ENCODE peak calls at places on chromosomes 7 and 10, in five cellular contexts. A, J, N, B and O are unnamed samples.

GRCh38 chr7:25804154-25804553 is 347.8 kb upstream of the NFE2L3 start:
- DNase-seq in A (no peak), J (no peak), N (no peak), B (no peak), O (no peak)

GRCh38 chr10:116787893-116788665 is 45.7 kb upstream of the HSPA12A start:
- DNase-seq in A (peak; percentile 69), J (no peak), N (peak; percentile 39), B (peak; percentile 24), O (peak; percentile 41)

GRCh38 chr10:34699904-34700303 is 115.2 kb downstream of the PARD3 start:
- DNase-seq in A (no peak), J (no peak), N (no peak), B (no peak), O (no peak)

GRCh38 chr10:24209946-24210491 is 1.1 kb downstream of the KIAA1217 start:
- DNase-seq in A (peak; percentile 44), J (no peak), N (no peak), B (peak; percentile 55), O (peak; percentile 37)

GRCh38 chr10:63588436-63589180 is 67.4 kb downstream of the REEP3 start:
- DNase-seq in A (no peak), J (no peak), N (no peak), B (no peak), O (no peak)

GRCh38 chr10:51145388-51145787 is 71.1 kb downstream of the PRKG1 start:
- DNase-seq in A (no peak), J (no peak), N (no peak), B (no peak), O (no peak)

GRCh38 chr7:125878990-125879389 is 949.4 kb upstream of the POT1 start:
- DNase-seq in A (no peak), J (no peak), N (no peak), B (no peak), O (no peak)

GRCh38 chr7:47420117-47420780 is 161.7 kb downstream of the TNS3 start:
- DNase-seq in A (no peak), J (no peak), N (no peak), B (no peak), O (no peak)

GRCh38 chr10:28382520-28383269 is 79.8 kb upstream of the MPP7 start:
- DNase-seq in A (no peak), J (peak; percentile 70), N (no peak), B (peak; percentile 42), O (no peak)

GRCh38 chr7:70018700-70019099 is 420.4 kb downstream of the AUTS2 start:
- DNase-seq in A (no peak), J (no peak), N (no peak), B (no peak), O (no peak)

GRCh38 chr7:28729685-28730084 is 228.4 kb downstream of the TRIL start:
- DNase-seq in A (no peak), J (no peak), N (no peak), B (no peak), O (no peak)

GRCh38 chr10:115239761-115240160 is 146.6 kb downstream of the ATRNL1 start:
- DNase-seq in A (no peak), J (no peak), N (no peak), B (no peak), O (no peak)

GRCh38 chr7:94313926-94314325 is 80.8 kb upstream of the COL1A2 start:
- DNase-seq in A (no peak), J (no peak), N (no peak), B (peak; percentile 70), O (no peak)

GRCh38 chr10:45274364-45274763 is 41.0 kb downstream of the OR13A1 start:
- DNase-seq in A (no peak), J (no peak), N (no peak), B (no peak), O (no peak)

GRCh38 chr7:66205736-66206080 is 574 bp downstream of the TPST1 start:
- DNase-seq in A (no peak), J (no peak), N (no peak), B (no peak), O (no peak)

GRCh38 chr10:31929260-31929985 is 792 bp upstream of the ARHGAP12 start:
- DNase-seq in A (peak; percentile 46), J (no peak), N (peak; percentile 10), B (no peak), O (peak; percentile 58)

GRCh38 chr10:92891885-92892705 is 43.8 kb downstream of the EXOC6 start:
- DNase-seq in A (peak; percentile 30), J (peak; percentile 25), N (no peak), B (peak; percentile 76), O (no peak)

GRCh38 chr7:13336227-13336626 is 648.8 kb downstream of the ARL4A start:
- DNase-seq in A (no peak), J (peak; percentile 52), N (no peak), B (peak; percentile 5), O (no peak)

GRCh38 chr10:51675088-51675487 is 24.3 kb downstream of the CSTF2T start:
- DNase-seq in A (no peak), J (peak; percentile 29), N (no peak), B (no peak), O (no peak)

GRCh38 chr7:29193316-29194205 is 1.0 kb upstream of the CHN2 start:
- DNase-seq in A (no peak), J (no peak), N (no peak), B (no peak), O (no peak)

GRCh38 chr7:133837248-133837647 is 289.9 kb upstream of the LRGUK start:
- DNase-seq in A (no peak), J (no peak), N (no peak), B (no peak), O (no peak)

GRCh38 chr7:11427686-11428273 is 404.2 kb downstream of the THSD7A start:
- DNase-seq in A (no peak), J (peak; percentile 24), N (peak; percentile 17), B (peak; percentile 27), O (no peak)

GRCh38 chr7:18189495-18190126 is 162.0 kb upstream of the PRPS1L1 start:
- DNase-seq in A (no peak), J (no peak), N (no peak), B (no peak), O (no peak)

GRCh38 chr7:86947956-86948355 is 111.5 kb downstream of the ELAPOR2 start:
- DNase-seq in A (no peak), J (no peak), N (no peak), B (no peak), O (no peak)

GRCh38 chr7:5590596-5591546 is 167.2 kb upstream of the TNRC18 start:
- DNase-seq in A (no peak), J (no peak), N (no peak), B (no peak), O (no peak)

GRCh38 chr7:122989041-122989440 is 6.5 kb downstream of the TAS2R16 start:
- DNase-seq in A (no peak), J (no peak), N (no peak), B (no peak), O (no peak)
- H3K4me3 ChIP-seq in A (no peak overlapping the region), J (no peak overlapping the region), N (no peak overlapping the region), B (no peak overlapping the region), O (no peak overlapping the region)

GRCh38 chr10:97024181-97025073 is 161.3 kb downstream of the SLIT1 start:
- DNase-seq in A (no peak), J (peak; percentile 63), N (no peak), B (no peak), O (peak; percentile 78)
- H3K4me3 ChIP-seq in A (no peak overlapping the region), J (no peak overlapping the region), N (no peak overlapping the region), B (peak overlapping the region; percentile 6), O (no peak overlapping the region)

GRCh38 chr10:36712695-36713094 is 412.7 kb upstream of the ANKRD30A start:
- DNase-seq in A (no peak), J (no peak), N (no peak), B (no peak), O (no peak)
- H3K4me3 ChIP-seq in A (no peak overlapping the region), J (no peak overlapping the region), N (no peak overlapping the region), B (no peak overlapping the region), O (no peak overlapping the region)

DNA sequence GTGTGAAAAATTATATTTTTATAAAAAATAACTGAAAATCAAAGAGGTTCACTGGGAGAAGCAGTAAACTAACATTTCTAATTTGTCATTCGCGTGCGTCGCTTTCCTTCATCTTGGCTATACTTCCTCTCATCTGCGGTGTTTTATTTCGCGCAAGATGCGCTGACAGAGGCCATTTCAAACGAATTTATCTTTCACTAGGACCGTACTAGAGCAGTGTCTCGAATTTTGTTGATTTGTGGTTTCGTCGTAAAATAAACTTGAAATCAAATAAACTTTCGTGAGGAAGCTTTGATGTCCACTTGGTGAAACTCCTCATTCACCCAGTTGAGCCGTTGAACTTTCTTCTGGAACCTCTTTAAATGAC is 163.7 kb upstream of the PPP1R3A start:
- DNase-seq in A (no peak), J (no peak), N (no peak), B (no peak), O (peak; percentile 15)
- H3K4me3 ChIP-seq in A (peak overlapping the region; percentile 44), J (peak overlapping the region; percentile 39), N (peak overlapping the region; percentile 22), B (peak overlapping the region; percentile 49), O (peak overlapping the region; percentile 63)

GRCh38 chr7:104209063-104209462 is 1.2 kb upstream of the ORC5 start:
- DNase-seq in A (no peak), J (no peak), N (no peak), B (no peak), O (no peak)
- H3K4me3 ChIP-seq in A (no peak overlapping the region), J (no peak overlapping the region), N (no peak overlapping the region), B (no peak overlapping the region), O (no peak overlapping the region)

GRCh38 chr10:19119191-19119590 is 70.6 kb downstream of the MALRD1 start:
- DNase-seq in A (no peak), J (no peak), N (no peak), B (no peak), O (no peak)
- H3K4me3 ChIP-seq in A (no peak overlapping the region), J (no peak overlapping the region), N (no peak overlapping the region), B (no peak overlapping the region), O (no peak overlapping the region)

DNA sequence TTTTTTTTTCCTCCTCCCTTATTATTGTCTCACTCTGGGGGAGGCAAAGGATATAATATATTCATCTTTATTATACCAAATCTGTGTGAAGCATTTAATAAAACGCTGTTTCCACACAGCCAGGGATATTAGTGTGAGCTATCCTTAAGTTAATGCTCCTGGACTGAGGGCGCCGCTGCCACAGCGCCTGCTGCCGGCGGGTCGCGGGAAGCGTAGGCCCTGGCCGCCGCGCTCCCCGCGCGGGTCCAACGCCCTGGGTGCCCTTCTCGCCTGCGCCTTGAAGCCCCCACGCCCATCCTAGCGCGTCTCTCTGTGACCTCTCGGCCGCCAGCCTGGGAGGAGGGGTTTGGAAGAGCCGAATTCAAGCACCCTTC is 9.5 kb upstream of the LBX1 start:
- DNase-seq in A (no peak), J (no peak), N (no peak), B (no peak), O (no peak)
- H3K4me3 ChIP-seq in A (no peak overlapping the region), J (no peak overlapping the region), N (no peak overlapping the region), B (no peak overlapping the region), O (no peak overlapping the region)